ENCODE peak calls at places on chromosome 4, in five cellular contexts. X is breast epithelium; Y is Daoy; D is neural crest cell; E is stimulated activated CD4-positive, alpha-beta T cell treated with anti-CD3 and anti-CD28 coated beads, Interleukin-12 subunit alpha, Interleukin-12 subunit beta, amount 100 ng/mL, for 4 hours. M is an unnamed sample.

GRCh38 chr4:39369301-39369700 is 3.1 kb upstream of the RFC1 start:
- DNase-seq in X (no peak), Y (no peak), D (no peak), E (no peak), M (no peak)

GRCh38 chr4:52105276-52105675 is 54.2 kb downstream of the SPATA18 start:
- DNase-seq in X (no peak), Y (no peak), D (no peak), E (no peak), M (no peak)

GRCh38 chr4:38983756-38984647 is 48.2 kb downstream of the TMEM156 start:
- DNase-seq in X (no peak), Y (no peak), D (no peak), E (no peak), M (no peak)

GRCh38 chr4:92334716-92335350 is 31.1 kb downstream of the GRID2 start:
- DNase-seq in X (no peak), Y (no peak), D (no peak), E (no peak), M (no peak)

GRCh38 chr4:47525154-47525819 is 40.2 kb downstream of the ATP10D start:
- DNase-seq in X (no peak), Y (peak), D (no peak), E (no peak), M (no peak)

GRCh38 chr4:171516694-171517093 is 296.5 kb upstream of the GALNTL6 start:
- DNase-seq in X (no peak), Y (no peak), D (no peak), E (no peak), M (no peak)

GRCh38 chr4:85153221-85153620 is 186.7 kb upstream of the WDFY3 start:
- DNase-seq in X (no peak), Y (no peak), D (no peak), E (no peak), M (no peak)

GRCh38 chr4:156197216-156197615 is 243.6 kb upstream of the CTSO start:
- DNase-seq in X (no peak), Y (no peak), D (no peak), E (no peak), M (no peak)

GRCh38 chr4:48781968-48782367 is 1.9 kb upstream of the FRYL start:
- DNase-seq in X (no peak), Y (no peak), D (no peak), E (no peak), M (no peak)

GRCh38 chr4:171157462-171158082 is 655.6 kb upstream of the GALNTL6 start:
- DNase-seq in X (no peak), Y (no peak), D (no peak), E (no peak), M (no peak)

GRCh38 chr4:156939801-156940200 is 31.8 kb downstream of the PDGFC start:
- DNase-seq in X (no peak), Y (no peak), D (no peak), E (no peak), M (no peak)

GRCh38 chr4:140068247-140068646 is 85.7 kb downstream of the MAML3 start:
- DNase-seq in X (no peak), Y (no peak), D (no peak), E (no peak), M (no peak)

GRCh38 chr4:10462876-10463275 is 5.7 kb upstream of the ZNF518B start:
- DNase-seq in X (no peak), Y (no peak), D (no peak), E (no peak), M (no peak)

GRCh38 chr4:139761461-139761860 is 95.8 kb downstream of the MGST2 start:
- DNase-seq in X (no peak), Y (no peak), D (no peak), E (no peak), M (no peak)

GRCh38 chr4:55948726-55949479 is at the start of gene CEP135:
- DNase-seq in X (peak), Y (peak), D (peak), E (peak), M (peak)

GRCh38 chr4:7861440-7861881 is 78.2 kb downstream of the AFAP1 start:
- DNase-seq in X (no peak), Y (peak), D (no peak), E (no peak), M (no peak)

GRCh38 chr4:98744372-98745150 is 86.2 kb upstream of the TSPAN5 start:
- DNase-seq in X (no peak), Y (no peak), D (no peak), E (no peak), M (no peak)

GRCh38 chr4:123825596-123826291 is 429.1 kb downstream of the SPRY1 start:
- DNase-seq in X (no peak), Y (no peak), D (no peak), E (no peak), M (no peak)

GRCh38 chr4:4733663-4734062 is 125.8 kb upstream of the MSX1 start:
- DNase-seq in X (no peak), Y (no peak), D (no peak), E (no peak), M (no peak)

GRCh38 chr4:106864231-106864630 is 171.9 kb downstream of the DKK2 start:
- DNase-seq in X (no peak), Y (no peak), D (no peak), E (no peak), M (no peak)

GRCh38 chr4:149292422-149293055 is 523.1 kb downstream of the IQCM start:
- DNase-seq in X (no peak), Y (no peak), D (no peak), E (no peak), M (no peak)

GRCh38 chr4:107283587-107284559 is 247.8 kb upstream of the DKK2 start:
- DNase-seq in X (no peak), Y (peak), D (no peak), E (no peak), M (no peak)

GRCh38 chr4:75545526-75545925 is 10.3 kb upstream of the ODAPH start:
- DNase-seq in X (no peak), Y (peak), D (no peak), E (no peak), M (no peak)

M was measured in stimulated activated naive CD4-positive, alpha-beta T cell treated with Interleukin-2 at 50 U/mL for 16 hours.